ENCODE peak calls at places on chromosomes 2 and 18, in four cellular contexts. L is OCI-LY7, D is PC-3, K is neuronal stem cell. H is an unnamed sample.

GRCh38 chr2:14817848-14818247 is 185.3 kb downstream of the LRATD1 start:
- DNase-seq in D (no peak), K (no peak), L (no peak), H (no peak)

GRCh38 chr2:20106746-20107145 is 55.3 kb upstream of the LAPTM4A start:
- DNase-seq in D (peak), K (peak), L (no peak), H (peak)

GRCh38 chr2:119407430-119408220 is 24.0 kb upstream of the TMEM37 start:
- DNase-seq in L (peak), K (peak), D (peak), H (peak)

GRCh38 chr18:58615150-58616132 is 13.4 kb downstream of the ALPK2 start:
- DNase-seq in L (no peak), D (peak), K (no peak), H (no peak)

GRCh38 chr2:111029135-111029927 is 91.4 kb upstream of the BCL2L11 start:
- DNase-seq in K (no peak), L (no peak), D (peak), H (peak)

GRCh38 chr18:73826098-73826497 is 321.5 kb downstream of the FBXO15 start:
- DNase-seq in L (no peak), D (no peak), K (no peak), H (no peak)

GRCh38 chr2:120661551-120661950 is 74.1 kb upstream of the GLI2 start:
- DNase-seq in L (no peak), K (no peak), D (no peak), H (peak)

GRCh38 chr2:26946841-26947784 is 23.3 kb upstream of the MAPRE3 start:
- DNase-seq in K (no peak), D (peak), L (no peak), H (no peak)

GRCh38 chr2:234444888-234445287 is 52.0 kb downstream of the ARL4C start:
- DNase-seq in D (no peak), K (no peak), L (peak), H (no peak)

GRCh38 chr2:234133004-234133403 is 82.5 kb downstream of the SPP2 start:
- DNase-seq in K (no peak), D (peak), L (no peak), H (no peak)

GRCh38 chr18:76448262-76449109 is 46.6 kb downstream of the ZNF516 start:
- DNase-seq in D (no peak), K (no peak), L (no peak), H (no peak)

GRCh38 chr18:50895350-50896045 is 16.6 kb downstream of the ME2 start:
- DNase-seq in D (no peak), K (no peak), L (no peak), H (no peak)

GRCh38 chr2:70767699-70768584 is at the start of gene ADD2:
- DNase-seq in K (peak), L (no peak), D (peak), H (peak)

GRCh38 chr2:216635701-216636541 is 2.7 kb downstream of the IGFBP2 start:
- DNase-seq in L (no peak), K (peak), D (no peak), H (peak)

GRCh38 chr2:21891191-21891590 is 767.4 kb downstream of the TDRD15 start:
- DNase-seq in K (no peak), D (no peak), L (no peak), H (no peak)

GRCh38 chr2:30237346-30238142 is 6.2 kb downstream of the LBH start:
- DNase-seq in K (no peak), D (no peak), L (no peak), H (no peak)

GRCh38 chr2:28545590-28546195 is 49.8 kb downstream of the PLB1 start:
- DNase-seq in D (no peak), K (no peak), L (no peak), H (no peak)
- H2AFZ ChIP-seq in D (peak), K (no peak), L (no peak), H (no peak)

DNA sequence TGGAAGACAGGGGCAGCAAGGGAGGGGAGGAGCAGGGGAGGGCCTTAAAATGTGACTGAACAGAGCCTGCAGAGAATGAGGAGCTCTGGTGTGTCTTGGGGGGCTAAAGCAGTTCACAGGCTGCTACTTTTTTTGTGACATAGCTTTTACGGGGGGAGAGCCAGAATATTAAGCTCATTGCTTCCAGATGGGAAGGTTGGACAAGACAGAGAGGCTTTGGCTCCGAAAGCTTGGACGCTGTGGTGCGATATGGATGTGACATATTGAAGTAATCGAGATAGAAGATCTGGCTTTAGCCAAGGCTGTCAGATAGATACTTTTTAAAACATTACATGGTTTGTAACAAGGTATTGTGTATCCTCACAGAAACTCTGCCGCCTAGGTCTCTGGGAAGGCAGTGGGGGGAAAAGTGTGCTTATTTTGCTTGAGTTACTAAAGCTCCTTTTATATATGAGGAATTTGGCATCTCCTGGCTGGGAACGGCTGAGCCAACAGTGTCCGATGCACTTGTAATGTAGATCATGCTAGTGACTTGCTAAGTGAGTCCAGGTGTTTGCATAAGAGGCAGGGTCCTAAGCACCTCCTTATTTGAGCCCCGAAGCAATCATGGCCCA is 40.4 kb downstream of the RDH14 start:
- DNase-seq in K (no peak), D (no peak), L (no peak), H (no peak)
- H2AFZ ChIP-seq in K (no peak), D (peak), L (no peak), H (peak)

GRCh38 chr2:38622210-38622609 is 19.5 kb upstream of the HNRNPLL start:
- DNase-seq in D (no peak), K (no peak), L (no peak), H (no peak)
- H2AFZ ChIP-seq in D (no peak), K (peak), L (peak), H (peak)

GRCh38 chr2:237472909-237473308 is 14.1 kb upstream of the MLPH start:
- DNase-seq in L (no peak), K (no peak), D (no peak), H (no peak)

GRCh38 chr2:237473474-237474453 is 13.3 kb upstream of the MLPH start:
- DNase-seq in K (no peak), D (peak), L (no peak), H (no peak)

GRCh38 chr2:237474511-237474911 is 12.5 kb upstream of the MLPH start:
- DNase-seq in D (no peak), K (no peak), L (no peak), H (no peak)

GRCh38 chr2:237471457-237472186 is 15.4 kb upstream of the MLPH start:
- DNase-seq in L (peak), K (peak), D (peak), H (peak)

GRCh38 chr2:237472187-237472712 is 14.8 kb upstream of the MLPH start:
- DNase-seq in D (no peak), L (no peak), K (no peak), H (no peak)
- H2AFZ ChIP-seq in D (no peak), L (no peak), K (no peak), H (no peak)

GRCh38 chr2:54755641-54756326 is 32.3 kb downstream of the EML6 start:
- DNase-seq in L (peak), D (no peak), K (no peak), H (peak)
- H2AFZ ChIP-seq in L (no peak), D (no peak), K (no peak), H (peak)

GRCh38 chr2:168890006-168890782 is at the start of gene SPC25:
- DNase-seq in K (peak), L (peak), D (peak), H (peak)
- H2AFZ ChIP-seq in K (peak), L (peak), D (peak), H (peak)

GRCh38 chr18:64994370-64994769 is 756.4 kb upstream of the CDH7 start:
- DNase-seq in L (no peak), D (no peak), K (no peak), H (no peak)

GRCh38 chr18:64992654-64993053 is 758.2 kb upstream of the CDH7 start:
- DNase-seq in D (no peak), K (no peak), L (no peak), H (no peak)

GRCh38 chr18:64991102-64991501 is 759.7 kb upstream of the CDH7 start:
- DNase-seq in D (peak), K (no peak), L (no peak), H (no peak)

DNA sequence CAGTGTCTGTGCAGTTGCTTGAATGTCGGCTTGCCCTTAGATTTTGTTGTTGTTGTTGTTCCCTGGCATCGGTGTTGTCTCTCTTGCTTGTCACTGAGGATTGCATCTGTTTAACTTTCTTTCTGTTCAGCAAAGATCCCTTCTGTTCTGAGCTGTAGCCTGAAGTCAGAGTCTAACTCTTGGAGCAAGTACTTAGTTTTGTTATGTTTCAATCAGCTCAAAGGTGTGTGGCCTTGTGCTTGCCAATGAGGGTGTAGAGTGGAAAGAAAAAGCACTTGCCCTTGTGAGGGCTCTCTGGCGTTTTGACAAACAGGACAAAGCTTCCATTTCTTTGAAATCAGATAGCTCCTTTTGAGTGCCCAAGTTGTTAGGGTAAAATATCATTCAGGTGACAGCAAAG is 757.1 kb upstream of the CDH7 start:
- DNase-seq in D (no peak), K (no peak), L (no peak), H (no peak)
- H2AFZ ChIP-seq in D (no peak), K (peak), L (no peak), H (no peak)